ENCODE peak calls at places on chromosomes 13 and 19, in six cellular contexts. One of them, this sample, is unnamed.

GRCh38 chr13:111949311-111949710 is 117.6 kb upstream of the SOX1 start:
- DNase-seq in activated CD4-positive, alpha-beta T cell treated with anti-CD3 and anti-CD28 coated beads for 48 hours: no peak
- DNase-seq in D721Med: no peak
- DNase-seq in NCI-H1930: no peak
- DNase-seq in posterior cingulate gyrus: no peak
- DNase-seq in epithelial cell of proximal tubule: no peak
- DNase-seq in this sample: no peak

GRCh38 chr19:46056536-46056935 is 15.7 kb upstream of the IGFL4 start:
- DNase-seq in activated CD4-positive, alpha-beta T cell treated with anti-CD3 and anti-CD28 coated beads for 48 hours: no peak
- DNase-seq in D721Med: no peak
- DNase-seq in NCI-H1930: no peak
- DNase-seq in posterior cingulate gyrus: no peak
- DNase-seq in epithelial cell of proximal tubule: no peak
- DNase-seq in this sample: no peak

GRCh38 chr19:30888937-30889336 is 460.3 kb downstream of the TSHZ3 start:
- DNase-seq in activated CD4-positive, alpha-beta T cell treated with anti-CD3 and anti-CD28 coated beads for 48 hours: no peak
- DNase-seq in D721Med: no peak
- DNase-seq in NCI-H1930: no peak
- DNase-seq in posterior cingulate gyrus: no peak
- DNase-seq in epithelial cell of proximal tubule: no peak
- DNase-seq in this sample: no peak

GRCh38 chr13:93496985-93497673 is 270.5 kb downstream of the GPC6 start:
- DNase-seq in activated CD4-positive, alpha-beta T cell treated with anti-CD3 and anti-CD28 coated beads for 48 hours: no peak
- DNase-seq in D721Med: peak; percentile 21
- DNase-seq in NCI-H1930: no peak
- DNase-seq in posterior cingulate gyrus: no peak
- DNase-seq in epithelial cell of proximal tubule: no peak
- DNase-seq in this sample: no peak

GRCh38 chr13:24463078-24463477 is 49.5 kb downstream of the PARP4 start:
- DNase-seq in activated CD4-positive, alpha-beta T cell treated with anti-CD3 and anti-CD28 coated beads for 48 hours: no peak
- DNase-seq in D721Med: no peak
- DNase-seq in NCI-H1930: no peak
- DNase-seq in posterior cingulate gyrus: no peak
- DNase-seq in epithelial cell of proximal tubule: no peak
- DNase-seq in this sample: no peak

GRCh38 chr13:110347535-110348308 is 40.6 kb downstream of the COL4A2 start:
- DNase-seq in activated CD4-positive, alpha-beta T cell treated with anti-CD3 and anti-CD28 coated beads for 48 hours: no peak
- DNase-seq in D721Med: no peak
- DNase-seq in NCI-H1930: no peak
- DNase-seq in posterior cingulate gyrus: no peak
- DNase-seq in epithelial cell of proximal tubule: peak; percentile 82
- DNase-seq in this sample: no peak

GRCh38 chr19:47650695-47651094 is 41.8 kb downstream of the BICRA start:
- DNase-seq in activated CD4-positive, alpha-beta T cell treated with anti-CD3 and anti-CD28 coated beads for 48 hours: no peak
- DNase-seq in D721Med: no peak
- DNase-seq in NCI-H1930: no peak
- DNase-seq in posterior cingulate gyrus: no peak
- DNase-seq in epithelial cell of proximal tubule: no peak
- DNase-seq in this sample: no peak

GRCh38 chr19:49536921-49537462 is 9.2 kb downstream of the RCN3 start:
- DNase-seq in activated CD4-positive, alpha-beta T cell treated with anti-CD3 and anti-CD28 coated beads for 48 hours: no peak
- DNase-seq in D721Med: no peak
- DNase-seq in NCI-H1930: no peak
- DNase-seq in posterior cingulate gyrus: no peak
- DNase-seq in epithelial cell of proximal tubule: no peak
- DNase-seq in this sample: no peak

GRCh38 chr13:114142640-114143490 is 10.4 kb upstream of the RASA3 start:
- DNase-seq in activated CD4-positive, alpha-beta T cell treated with anti-CD3 and anti-CD28 coated beads for 48 hours: peak; percentile 57
- DNase-seq in D721Med: no peak
- DNase-seq in NCI-H1930: no peak
- DNase-seq in posterior cingulate gyrus: no peak
- DNase-seq in epithelial cell of proximal tubule: no peak
- DNase-seq in this sample: no peak

GRCh38 chr13:79003989-79004550 is 345.1 kb upstream of the OBI1 start:
- DNase-seq in activated CD4-positive, alpha-beta T cell treated with anti-CD3 and anti-CD28 coated beads for 48 hours: no peak
- DNase-seq in D721Med: no peak
- DNase-seq in NCI-H1930: no peak
- DNase-seq in posterior cingulate gyrus: no peak
- DNase-seq in epithelial cell of proximal tubule: no peak
- DNase-seq in this sample: no peak

GRCh38 chr19:9054768-9055167 is 32.1 kb upstream of the OR1M1 start:
- DNase-seq in activated CD4-positive, alpha-beta T cell treated with anti-CD3 and anti-CD28 coated beads for 48 hours: no peak
- DNase-seq in D721Med: no peak
- DNase-seq in NCI-H1930: no peak
- DNase-seq in posterior cingulate gyrus: no peak
- DNase-seq in epithelial cell of proximal tubule: no peak
- DNase-seq in this sample: no peak

This sample was measured in frontal cortex.